ENCODE peak calls at places on chromosomes 7 and 10, in ten cellular contexts. H, V, Y, L, A, O, E, Z, J and N are unnamed samples.

GRCh38 chr7:100866721-100867039 is 507 bp upstream of the TRIP6 start:
- DNase-seq in H (no peak), V (no peak), Y (no peak), L (no peak), A (no peak), O (no peak), E (no peak), Z (no peak), J (no peak), N (no peak)

GRCh38 chr10:88027570-88027969 is 164.1 kb downstream of the PTEN start:
- DNase-seq in H (no peak), V (no peak), Y (no peak), L (no peak), A (no peak), O (no peak), E (no peak), Z (peak), J (no peak), N (peak)

GRCh38 chr7:68425377-68425776 is 1172.9 kb upstream of the AUTS2 start:
- DNase-seq in H (peak), V (no peak), Y (no peak), L (no peak), A (no peak), O (no peak), E (no peak), Z (no peak), J (no peak), N (no peak)

GRCh38 chr10:28291881-28292297 is 11.0 kb downstream of the MPP7 start:
- DNase-seq in H (no peak), V (no peak), Y (no peak), L (no peak), A (peak), O (peak), E (peak), Z (no peak), J (peak), N (no peak)

GRCh38 chr7:70426249-70426880 is 705.6 kb upstream of the GALNT17 start:
- DNase-seq in H (peak), V (no peak), Y (no peak), L (no peak), A (no peak), O (no peak), E (no peak), Z (no peak), J (no peak), N (no peak)

GRCh38 chr10:98106531-98106930 is 27.9 kb upstream of the R3HCC1L start:
- DNase-seq in H (no peak), V (no peak), Y (no peak), L (no peak), A (no peak), O (no peak), E (no peak), Z (no peak), J (no peak), N (no peak)

GRCh38 chr7:140478361-140479061 is 794 bp downstream of the MKRN1 start:
- DNase-seq in H (peak), V (no peak), Y (peak), L (peak), A (no peak), O (no peak), E (peak), Z (peak), J (no peak), N (peak)

GRCh38 chr7:69184339-69184738 is 413.9 kb upstream of the AUTS2 start:
- DNase-seq in H (no peak), V (no peak), Y (no peak), L (no peak), A (no peak), O (no peak), E (no peak), Z (no peak), J (no peak), N (no peak)

GRCh38 chr7:10662491-10662890 is 311.2 kb upstream of the PHF14 start:
- DNase-seq in H (no peak), V (no peak), Y (no peak), L (no peak), A (no peak), O (no peak), E (no peak), Z (no peak), J (no peak), N (no peak)

GRCh38 chr10:104387130-104387888 is 33.7 kb downstream of the CFAP58 start:
- DNase-seq in H (no peak), V (no peak), Y (no peak), L (no peak), A (no peak), O (no peak), E (no peak), Z (no peak), J (no peak), N (no peak)

GRCh38 chr7:29243777-29244655 is 49.4 kb downstream of the CHN2 start:
- DNase-seq in H (peak), V (no peak), Y (no peak), L (no peak), A (no peak), O (no peak), E (peak), Z (no peak), J (no peak), N (peak)

GRCh38 chr10:74824184-74825032 is 2.0 kb upstream of the KAT6B start:
- DNase-seq in H (no peak), V (no peak), Y (no peak), L (no peak), A (no peak), O (no peak), E (no peak), Z (no peak), J (no peak), N (no peak)

GRCh38 chr10:34407227-34407626 is 407.9 kb downstream of the PARD3 start:
- DNase-seq in H (no peak), V (no peak), Y (no peak), L (no peak), A (no peak), O (no peak), E (no peak), Z (no peak), J (no peak), N (no peak)